ENCODE peak calls at places on chromosomes 2 and 18, in six cellular contexts. C is fibroblast of lung, E is HepG2, T is GM12865, G is fibroblast of mammary gland, U is SJSA1. J is an unnamed sample.

GRCh38 chr2:55511508-55512124 is 7.9 kb upstream of the CFAP36 start:
- DNase-seq in U (no peak), C (peak; percentile 58), T (no peak), E (peak; percentile 58), G (peak; percentile 66), J (peak; percentile 27)

GRCh38 chr2:133177196-133177595 is 391.1 kb downstream of the NCKAP5 start:
- DNase-seq in C (peak; percentile 50), T (no peak), E (no peak), U (no peak), G (no peak), J (no peak)

GRCh38 chr2:201971516-201972228 is 62.0 kb upstream of the FZD7 start:
- DNase-seq in G (peak; percentile 61), C (peak; percentile 58), E (no peak), U (peak; percentile 53), T (no peak), J (no peak)

GRCh38 chr2:64448069-64448468 is 5.9 kb upstream of the LGALSL start:
- DNase-seq in U (no peak), C (no peak), T (no peak), G (no peak), E (no peak), J (no peak)

GRCh38 chr2:55011741-55012574 is 38.3 kb downstream of the RTN4 start:
- DNase-seq in G (no peak), E (peak; percentile 62), T (no peak), C (no peak), U (no peak), J (no peak)

GRCh38 chr2:176534798-176535479 is 265.7 kb downstream of the MTX2 start:
- DNase-seq in T (no peak), C (no peak), G (peak; percentile 87), E (no peak), U (no peak), J (no peak)

GRCh38 chr2:233443511-233444183 is 89.4 kb downstream of the DGKD start:
- DNase-seq in T (peak; percentile 88), G (peak; percentile 83), U (peak; percentile 76), C (peak; percentile 86), E (peak; percentile 69), J (peak; percentile 88)

GRCh38 chr18:28584726-28585125 is 407.8 kb upstream of the CDH2 start:
- DNase-seq in E (no peak), U (no peak), C (no peak), T (no peak), G (peak; percentile 54), J (peak; percentile 2)

GRCh38 chr2:101724113-101724450 is 26.6 kb downstream of the MAP4K4 start:
- DNase-seq in T (no peak), C (no peak), G (no peak), U (no peak), E (no peak), J (no peak)

GRCh38 chr2:240232961-240233890 is 92.8 kb upstream of the OTOS start:
- DNase-seq in U (peak; percentile 85), T (peak; percentile 64), E (peak; percentile 68), C (peak; percentile 86), G (peak; percentile 76), J (peak; percentile 93)

GRCh38 chr18:63578357-63578958 is 8.7 kb upstream of the SERPINB13 start:
- DNase-seq in U (no peak), C (peak; percentile 36), G (peak; percentile 55), E (peak; percentile 23), T (peak; percentile 62), J (no peak)

GRCh38 chr2:64540615-64541014 is 16.5 kb downstream of the AFTPH start:
- DNase-seq in T (peak; percentile 40), G (no peak), E (no peak), U (no peak), C (no peak), J (no peak)

GRCh38 chr2:132627542-132627941 is 42.5 kb downstream of the LYPD1 start:
- DNase-seq in C (no peak), T (no peak), G (no peak), E (no peak), U (no peak), J (no peak)

GRCh38 chr18:28177828-28178635 is 1.1 kb upstream of the CDH2 start:
- DNase-seq in G (peak; percentile 53), T (no peak), C (no peak), U (peak; percentile 73), E (peak; percentile 18), J (peak; percentile 36)

GRCh38 chr2:68420254-68420910 is 46.7 kb downstream of the FBXO48 start:
- DNase-seq in G (no peak), C (peak; percentile 67), U (no peak), E (no peak), T (no peak), J (no peak)

GRCh38 chr2:168976034-168976654 is 55.0 kb downstream of the ABCB11 start:
- DNase-seq in E (no peak), G (no peak), T (no peak), C (no peak), U (no peak), J (peak; percentile 38)

GRCh38 chr2:198901894-198902293 is 555.8 kb downstream of the SATB2 start:
- DNase-seq in T (no peak), E (no peak), U (no peak), C (no peak), G (peak; percentile 2), J (no peak)

GRCh38 chr2:37506407-37507068 is 162.1 kb downstream of the QPCT start:
- DNase-seq in C (peak; percentile 59), E (no peak), G (peak; percentile 20), U (no peak), T (peak; percentile 56), J (no peak)

GRCh38 chr2:74696758-74697327 is 42.8 kb downstream of the SEMA4F start:
- DNase-seq in U (no peak), G (peak; percentile 44), E (peak; percentile 27), T (no peak), C (peak; percentile 78), J (peak; percentile 80)

GRCh38 chr2:10571057-10571456 is 118.7 kb downstream of the NOL10 start:
- DNase-seq in T (no peak), U (no peak), C (no peak), G (no peak), E (no peak), J (no peak)

GRCh38 chr2:203578511-203579130 is 43.5 kb upstream of the RAPH1 start:
- DNase-seq in E (no peak), U (no peak), C (no peak), G (no peak), T (no peak), J (no peak)

GRCh38 chr18:23856466-23857175 is 157.9 kb upstream of the TTC39C start:
- DNase-seq in E (no peak), G (no peak), C (peak; percentile 4), U (no peak), T (no peak), J (peak; percentile 71)

GRCh38 chr2:144454466-144455287 is 65.2 kb downstream of the ZEB2 start:
- DNase-seq in E (no peak), T (peak; percentile 28), C (no peak), U (no peak), G (peak; percentile 34), J (peak; percentile 12)

GRCh38 chr18:3015851-3016250 is 2.9 kb upstream of the LPIN2 start:
- DNase-seq in G (no peak), E (no peak), U (no peak), C (no peak), T (no peak), J (no peak)

GRCh38 chr2:95346236-95346737 is 49.1 kb downstream of the KCNIP3 start:
- DNase-seq in T (no peak), G (peak; percentile 68), U (peak; percentile 47), E (no peak), C (peak; percentile 66), J (no peak)
- H3K4me3 ChIP-seq in T (peak overlapping the region; percentile 50), G (peak overlapping the region; percentile 62), U (peak overlapping the region; percentile 39), E (peak overlapping the region; percentile 47), C (peak overlapping the region; percentile 64), J (no peak overlapping the region)

DNA sequence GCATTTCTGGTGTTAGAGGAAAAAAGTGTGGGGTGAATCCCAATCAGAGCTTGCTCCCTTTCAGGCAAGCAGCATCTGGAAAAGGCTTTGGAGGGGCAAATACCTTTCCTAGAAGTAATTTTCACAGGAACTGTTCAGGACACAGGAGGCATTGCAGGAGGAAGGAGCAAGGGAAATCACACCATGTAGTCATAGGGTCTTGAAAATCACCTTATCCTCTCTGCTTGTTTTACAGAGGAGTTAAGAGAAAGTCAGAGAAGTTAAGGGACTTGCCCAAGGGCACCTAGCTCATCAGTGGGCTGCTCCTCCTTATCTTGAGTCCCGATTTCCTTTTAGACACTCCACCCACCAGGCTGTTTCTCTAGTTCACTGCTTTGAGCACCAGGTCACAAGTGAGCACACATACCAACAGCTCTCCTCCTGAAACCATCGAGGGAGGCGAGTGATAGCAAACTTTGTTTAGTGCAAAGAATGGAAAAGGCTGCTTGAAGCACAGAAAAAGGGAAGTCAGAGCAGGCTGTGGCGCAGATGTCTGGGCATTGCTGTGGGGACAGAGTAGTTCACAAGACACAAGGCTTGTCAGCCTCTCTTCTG is 89.2 kb upstream of the CXCR4 start:
- DNase-seq in T (peak; percentile 65), E (no peak), C (no peak), G (no peak), U (no peak), J (no peak)
- H3K4me3 ChIP-seq in T (no peak overlapping the region), E (no peak overlapping the region), C (no peak overlapping the region), G (no peak overlapping the region), U (no peak overlapping the region), J (no peak overlapping the region)

DNA sequence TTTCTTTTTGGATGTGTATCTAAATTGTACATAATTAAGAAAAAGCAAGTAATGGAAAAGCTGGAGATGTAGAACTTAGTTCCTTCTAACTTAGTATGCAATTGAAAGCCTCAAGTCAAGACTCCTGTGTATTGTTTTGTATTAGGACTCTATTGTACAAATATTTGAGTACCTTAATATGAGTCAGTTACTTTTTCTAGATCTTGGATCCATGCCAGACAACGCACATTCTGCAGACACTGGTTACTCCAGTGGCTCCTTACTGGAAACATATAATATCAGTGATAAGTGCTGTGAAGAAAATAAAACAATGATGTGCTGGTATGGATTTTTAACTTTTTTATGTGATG is 1.5 kb downstream of the SLC39A10 start:
- DNase-seq in T (peak; percentile 62), C (peak; percentile 79), E (peak; percentile 81), G (peak; percentile 87), U (peak; percentile 47), J (peak; percentile 58)
- H3K4me3 ChIP-seq in T (peak overlapping the region; percentile 81), C (peak overlapping the region; percentile 65), E (peak overlapping the region; percentile 90), G (peak overlapping the region; percentile 81), U (peak overlapping the region; percentile 88), J (no peak overlapping the region)

GRCh38 chr18:32277492-32277988 is 87.7 kb downstream of the MEP1B start:
- DNase-seq in T (no peak), E (no peak), C (peak; percentile 35), G (no peak), U (no peak), J (no peak)
- H3K4me3 ChIP-seq in T (no peak overlapping the region), E (no peak overlapping the region), C (no peak overlapping the region), G (no peak overlapping the region), U (no peak overlapping the region), J (no peak overlapping the region)

GRCh38 chr2:190809876-190810525 is 70.6 kb upstream of the GLS start:
- DNase-seq in C (no peak), T (no peak), U (no peak), E (no peak), G (no peak), J (no peak)

GRCh38 chr2:190815223-190815622 is 65.4 kb upstream of the GLS start:
- DNase-seq in E (no peak), T (no peak), C (no peak), G (no peak), U (no peak), J (no peak)

GRCh38 chr2:190809139-190809764 is 71.4 kb upstream of the GLS start:
- DNase-seq in G (no peak), U (no peak), E (peak; percentile 98), T (no peak), C (no peak), J (no peak)

GRCh38 chr2:190810981-190811587 is 69.5 kb upstream of the GLS start:
- DNase-seq in C (no peak), U (no peak), E (peak; percentile 32), G (no peak), T (no peak), J (no peak)

GRCh38 chr2:190812506-190813294 is 67.9 kb upstream of the GLS start:
- DNase-seq in G (peak; percentile 21), E (peak; percentile 90), T (no peak), C (no peak), U (no peak), J (no peak)
- H3K4me3 ChIP-seq in G (no peak overlapping the region), E (peak overlapping the region; percentile 68), T (no peak overlapping the region), C (no peak overlapping the region), U (no peak overlapping the region), J (no peak overlapping the region)

J was measured in trophoblast cell.